ENCODE peak calls at places on chromosomes 4 and X, in ten cellular contexts. One of them, this sample, is unnamed.

GRCh38 chr4:168551945-168552695 is 55.3 kb downstream of the PALLD start:
- ATAC-seq in naive thymus-derived CD8-positive, alpha-beta T cell: peak
- ATAC-seq in gastroesophageal sphincter: no peak
- ATAC-seq in left ventricle myocardium superior: peak
- ATAC-seq in pancreas: no peak
- ATAC-seq in T-cell: no peak
- ATAC-seq in right cardiac atrium: no peak
- ATAC-seq in gastrocnemius medialis: peak
- ATAC-seq in activated T-cell treated with anti-CD3 and anti-CD28 coated beads, Interleukin-2, amount 50 U/mL, for 4 hours: peak
- ATAC-seq in activated CD4-positive, alpha-beta T cell treated with anti-CD3 and anti-CD28 coated beads for 36 hours: peak
- ATAC-seq in this sample: peak

GRCh38 chr4:155603360-155603891 is 63.2 kb upstream of the GUCY1A1 start:
- ATAC-seq in naive thymus-derived CD8-positive, alpha-beta T cell: no peak
- ATAC-seq in gastroesophageal sphincter: no peak
- ATAC-seq in left ventricle myocardium superior: no peak
- ATAC-seq in pancreas: no peak
- ATAC-seq in T-cell: no peak
- ATAC-seq in right cardiac atrium: no peak
- ATAC-seq in gastrocnemius medialis: no peak
- ATAC-seq in activated T-cell treated with anti-CD3 and anti-CD28 coated beads, Interleukin-2, amount 50 U/mL, for 4 hours: no peak
- ATAC-seq in activated CD4-positive, alpha-beta T cell treated with anti-CD3 and anti-CD28 coated beads for 36 hours: no peak
- ATAC-seq in this sample: no peak

GRCh38 chr4:26839534-26839951 is 21.1 kb upstream of the STIM2 start:
- ATAC-seq in naive thymus-derived CD8-positive, alpha-beta T cell: no peak
- ATAC-seq in gastroesophageal sphincter: no peak
- ATAC-seq in left ventricle myocardium superior: peak
- ATAC-seq in pancreas: peak
- ATAC-seq in T-cell: no peak
- ATAC-seq in right cardiac atrium: peak
- ATAC-seq in gastrocnemius medialis: no peak
- ATAC-seq in activated T-cell treated with anti-CD3 and anti-CD28 coated beads, Interleukin-2, amount 50 U/mL, for 4 hours: no peak
- ATAC-seq in activated CD4-positive, alpha-beta T cell treated with anti-CD3 and anti-CD28 coated beads for 36 hours: no peak
- ATAC-seq in this sample: no peak

GRCh38 chr4:95181446-95182306 is 367.1 kb downstream of the UNC5C start:
- ATAC-seq in naive thymus-derived CD8-positive, alpha-beta T cell: peak
- ATAC-seq in gastroesophageal sphincter: no peak
- ATAC-seq in left ventricle myocardium superior: no peak
- ATAC-seq in pancreas: no peak
- ATAC-seq in T-cell: no peak
- ATAC-seq in right cardiac atrium: peak
- ATAC-seq in gastrocnemius medialis: no peak
- ATAC-seq in activated T-cell treated with anti-CD3 and anti-CD28 coated beads, Interleukin-2, amount 50 U/mL, for 4 hours: peak
- ATAC-seq in activated CD4-positive, alpha-beta T cell treated with anti-CD3 and anti-CD28 coated beads for 36 hours: peak
- ATAC-seq in this sample: peak

GRCh38 chrX:136752796-136753195 is 27.9 kb downstream of the ARHGEF6 start:
- ATAC-seq in naive thymus-derived CD8-positive, alpha-beta T cell: no peak
- ATAC-seq in gastroesophageal sphincter: peak
- ATAC-seq in left ventricle myocardium superior: peak
- ATAC-seq in pancreas: no peak
- ATAC-seq in T-cell: no peak
- ATAC-seq in right cardiac atrium: peak
- ATAC-seq in gastrocnemius medialis: peak
- ATAC-seq in activated T-cell treated with anti-CD3 and anti-CD28 coated beads, Interleukin-2, amount 50 U/mL, for 4 hours: no peak
- ATAC-seq in activated CD4-positive, alpha-beta T cell treated with anti-CD3 and anti-CD28 coated beads for 36 hours: no peak
- ATAC-seq in this sample: peak

GRCh38 chr4:55671667-55672066 is 35.6 kb upstream of the NMU start:
- ATAC-seq in naive thymus-derived CD8-positive, alpha-beta T cell: no peak
- ATAC-seq in gastroesophageal sphincter: no peak
- ATAC-seq in left ventricle myocardium superior: no peak
- ATAC-seq in pancreas: no peak
- ATAC-seq in T-cell: no peak
- ATAC-seq in right cardiac atrium: no peak
- ATAC-seq in gastrocnemius medialis: no peak
- ATAC-seq in activated T-cell treated with anti-CD3 and anti-CD28 coated beads, Interleukin-2, amount 50 U/mL, for 4 hours: no peak
- ATAC-seq in activated CD4-positive, alpha-beta T cell treated with anti-CD3 and anti-CD28 coated beads for 36 hours: no peak
- ATAC-seq in this sample: no peak

GRCh38 chrX:17689971-17690409 is 47.3 kb upstream of the SCML1 start:
- ATAC-seq in naive thymus-derived CD8-positive, alpha-beta T cell: peak
- ATAC-seq in gastroesophageal sphincter: peak
- ATAC-seq in left ventricle myocardium superior: peak
- ATAC-seq in pancreas: peak
- ATAC-seq in T-cell: peak
- ATAC-seq in right cardiac atrium: peak
- ATAC-seq in gastrocnemius medialis: peak
- ATAC-seq in activated T-cell treated with anti-CD3 and anti-CD28 coated beads, Interleukin-2, amount 50 U/mL, for 4 hours: peak
- ATAC-seq in activated CD4-positive, alpha-beta T cell treated with anti-CD3 and anti-CD28 coated beads for 36 hours: peak
- ATAC-seq in this sample: peak

GRCh38 chrX:39871648-39872047 is 226.1 kb downstream of the BCOR start:
- ATAC-seq in naive thymus-derived CD8-positive, alpha-beta T cell: no peak
- ATAC-seq in gastroesophageal sphincter: no peak
- ATAC-seq in left ventricle myocardium superior: peak
- ATAC-seq in pancreas: no peak
- ATAC-seq in T-cell: no peak
- ATAC-seq in right cardiac atrium: no peak
- ATAC-seq in gastrocnemius medialis: no peak
- ATAC-seq in activated T-cell treated with anti-CD3 and anti-CD28 coated beads, Interleukin-2, amount 50 U/mL, for 4 hours: no peak
- ATAC-seq in activated CD4-positive, alpha-beta T cell treated with anti-CD3 and anti-CD28 coated beads for 36 hours: no peak
- ATAC-seq in this sample: no peak

GRCh38 chr4:110442309-110442708 is 33.6 kb upstream of the ENPEP start:
- ATAC-seq in naive thymus-derived CD8-positive, alpha-beta T cell: no peak
- ATAC-seq in gastroesophageal sphincter: no peak
- ATAC-seq in left ventricle myocardium superior: no peak
- ATAC-seq in pancreas: no peak
- ATAC-seq in T-cell: no peak
- ATAC-seq in right cardiac atrium: no peak
- ATAC-seq in gastrocnemius medialis: peak
- ATAC-seq in activated T-cell treated with anti-CD3 and anti-CD28 coated beads, Interleukin-2, amount 50 U/mL, for 4 hours: no peak
- ATAC-seq in activated CD4-positive, alpha-beta T cell treated with anti-CD3 and anti-CD28 coated beads for 36 hours: peak
- ATAC-seq in this sample: peak